ENCODE peak calls at places on chromosomes 13 and 19, in six cellular contexts. S is CD8-positive, alpha-beta T cell; T is Caco-2; A is HFF-Myc; Z is thyroid gland; L is sigmoid colon. W is an unnamed sample.

GRCh38 chr13:49932066-49932465 is 4.1 kb downstream of the SPRYD7 start:
- DNase-seq in S (no peak), T (no peak), A (no peak), Z (no peak), L (no peak), W (no peak)

GRCh38 chr13:110421696-110422395 is 114.8 kb downstream of the COL4A2 start:
- DNase-seq in S (no peak), T (no peak), A (no peak), Z (no peak), L (no peak), W (no peak)

GRCh38 chr13:76210262-76210661 is 574.1 kb downstream of the LMO7 start:
- DNase-seq in S (no peak), T (no peak), A (no peak), Z (peak), L (no peak), W (no peak)

GRCh38 chr19:18644144-18645034 is 7.6 kb downstream of the KLHL26 start:
- DNase-seq in S (no peak), T (no peak), A (no peak), Z (peak), L (no peak), W (no peak)

GRCh38 chr13:97222934-97223710 is 989 bp downstream of the MBNL2 start:
- DNase-seq in S (no peak), T (no peak), A (no peak), Z (no peak), L (no peak), W (no peak)

GRCh38 chr19:39334444-39334976 is 1.3 kb downstream of the GMFG start:
- DNase-seq in S (no peak), T (no peak), A (no peak), Z (no peak), L (no peak), W (no peak)

GRCh38 chr13:31209172-31209818 is 9.5 kb downstream of the B3GLCT start:
- DNase-seq in S (no peak), T (no peak), A (no peak), Z (peak), L (peak), W (peak)

GRCh38 chr19:13103961-13104847 is 1.5 kb upstream of the LYL1 start:
- DNase-seq in S (peak), T (no peak), A (no peak), Z (peak), L (peak), W (no peak)

GRCh38 chr13:78121459-78122348 is 203.1 kb upstream of the EDNRB start:
- DNase-seq in S (no peak), T (peak), A (peak), Z (peak), L (no peak), W (peak)

GRCh38 chr13:51921790-51922740 is 60.3 kb downstream of the CCDC70 start:
- DNase-seq in S (no peak), T (no peak), A (no peak), Z (no peak), L (no peak), W (no peak)

GRCh38 chr13:111335263-111335662 is 14.8 kb downstream of the TEX29 start:
- DNase-seq in S (no peak), T (no peak), A (no peak), Z (peak), L (no peak), W (peak)

GRCh38 chr19:49558591-49558990 is 21.8 kb downstream of the NOSIP start:
- DNase-seq in S (no peak), T (no peak), A (no peak), Z (no peak), L (no peak), W (no peak)

GRCh38 chr13:29319451-29319850 is 276.0 kb downstream of the SLC7A1 start:
- DNase-seq in S (no peak), T (no peak), A (no peak), Z (no peak), L (no peak), W (no peak)

GRCh38 chr19:10751109-10751972 is 33.5 kb downstream of the DNM2 start:
- DNase-seq in S (no peak), T (no peak), A (no peak), Z (no peak), L (no peak), W (no peak)

GRCh38 chr13:97946951-97947588 is 6.4 kb upstream of the IPO5 start:
- DNase-seq in S (no peak), T (no peak), A (peak), Z (no peak), L (no peak), W (no peak)

GRCh38 chr19:28024920-28025319 is 1188.0 kb downstream of the UQCRFS1 start:
- DNase-seq in S (no peak), T (no peak), A (no peak), Z (no peak), L (no peak), W (no peak)

GRCh38 chr19:12796146-12797071 is 5.1 kb downstream of the JUNB start:
- DNase-seq in S (peak), T (peak), A (no peak), Z (peak), L (peak), W (peak)

GRCh38 chr13:82597737-82598136 is 1284.5 kb downstream of the SLITRK1 start:
- DNase-seq in S (no peak), T (no peak), A (no peak), Z (no peak), L (no peak), W (no peak)

GRCh38 chr19:51168571-51169282 is 26.6 kb downstream of the SIGLEC7 start:
- DNase-seq in S (no peak), T (no peak), A (no peak), Z (no peak), L (no peak), W (no peak)

GRCh38 chr13:73416093-73416492 is 357.3 kb downstream of the KLF5 start:
- DNase-seq in S (no peak), T (no peak), A (no peak), Z (no peak), L (no peak), W (no peak)

GRCh38 chr13:73406454-73406853 is 347.6 kb downstream of the KLF5 start:
- DNase-seq in S (no peak), T (no peak), A (no peak), Z (no peak), L (no peak), W (no peak)

GRCh38 chr13:73412933-73413332 is 354.1 kb downstream of the KLF5 start:
- DNase-seq in S (no peak), T (no peak), A (no peak), Z (no peak), L (no peak), W (no peak)

GRCh38 chr13:73417012-73417615 is 358.3 kb downstream of the KLF5 start:
- DNase-seq in S (no peak), T (peak), A (no peak), Z (no peak), L (no peak), W (no peak)

GRCh38 chr13:73411067-73411809 is 352.4 kb downstream of the KLF5 start:
- DNase-seq in S (no peak), T (no peak), A (no peak), Z (no peak), L (no peak), W (no peak)
- TF ChIP-seq CTCF in S (no peak), T (no peak), A (no peak), Z (no peak), L (no peak), W (no peak)

DNA sequence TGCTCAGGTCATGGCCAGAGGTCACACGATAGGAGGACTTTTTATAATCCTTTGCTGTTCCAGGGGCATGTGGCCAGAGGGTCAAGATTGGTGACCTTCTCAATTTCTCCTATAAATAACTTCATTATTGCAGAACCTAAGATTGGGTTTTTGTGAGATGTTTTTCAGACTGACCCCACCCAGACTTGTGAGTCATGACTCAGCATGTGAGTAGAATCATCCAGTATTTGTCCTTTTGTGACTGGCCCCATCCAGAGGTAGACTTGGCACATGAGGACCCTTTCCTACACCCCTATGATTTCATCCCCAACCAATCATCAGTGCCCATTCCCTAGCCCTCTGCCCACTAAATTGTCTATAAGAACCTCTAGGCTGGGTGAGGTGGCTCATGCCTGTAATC is 84.6 kb upstream of the ABCC4 start:
- DNase-seq in S (no peak), T (no peak), A (no peak), Z (no peak), L (peak), W (no peak)
- TF ChIP-seq CTCF in S (no peak), T (no peak), A (no peak), Z (no peak), L (no peak), W (no peak)

DNA sequence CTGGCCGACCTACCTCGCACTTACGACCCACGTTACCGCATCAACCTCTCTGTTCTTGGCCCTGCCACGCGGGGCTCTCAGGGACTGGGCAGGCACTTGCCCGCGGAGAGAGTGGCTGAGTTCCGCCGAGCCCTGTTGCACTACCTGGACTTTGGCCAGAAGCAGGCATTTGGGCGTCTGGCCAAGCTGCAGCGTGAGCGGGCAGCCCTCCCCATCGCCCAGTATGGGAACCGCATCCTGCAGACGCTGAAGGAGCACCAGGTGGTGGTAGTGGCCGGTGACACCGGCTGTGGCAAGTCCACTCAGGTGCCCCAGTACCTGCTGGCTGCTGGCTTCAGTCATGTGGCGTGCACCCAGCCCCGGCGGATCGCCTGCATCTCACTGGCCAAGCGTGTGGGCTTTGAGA is 4.2 kb downstream of the DHX34 start:
- DNase-seq in S (no peak), T (no peak), A (no peak), Z (peak), L (no peak), W (no peak)
- TF ChIP-seq CTCF in S (no peak), T (no peak), A (no peak), Z (no peak), L (no peak), W (no peak)

DNA sequence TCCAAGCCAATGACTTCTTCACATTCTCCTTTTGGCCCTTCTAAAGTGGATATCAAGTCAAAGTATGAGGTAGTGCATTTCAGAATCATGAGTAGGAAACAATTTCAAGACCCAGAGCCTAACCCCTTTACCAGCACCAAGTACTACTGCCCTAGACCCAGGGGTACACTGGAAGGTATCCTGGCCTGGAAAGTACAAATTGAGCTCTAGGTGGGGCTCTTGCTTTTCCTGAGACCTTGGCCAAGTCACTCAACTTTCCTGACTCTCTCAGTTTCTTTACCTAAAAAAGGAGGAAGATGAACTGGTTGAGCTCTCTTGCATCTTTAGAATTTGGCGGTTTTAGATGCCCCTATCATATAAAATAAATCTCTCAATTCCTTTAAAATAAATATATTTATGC is 204.7 kb downstream of the FGF14 start:
- DNase-seq in S (no peak), T (peak), A (no peak), Z (no peak), L (no peak), W (no peak)
- TF ChIP-seq CTCF in S (no peak), T (no peak), A (no peak), Z (no peak), L (no peak), W (no peak)

W was measured in prostate gland.